ENCODE peak calls at places on chromosome 18, in seven cellular contexts. One of them, this sample, is unnamed. For H3K27me3, the result is how much of the 10 kb centered on the place peaks cover.

GRCh38 chr18:3177902-3178687 is 41.7 kb downstream of the MYOM1 start:
- DNase-seq in adrenal gland: peak
- DNase-seq in upper lobe of left lung: no peak
- DNase-seq in sigmoid colon: peak
- DNase-seq in heart left ventricle: peak
- DNase-seq in right lobe of liver: peak
- DNase-seq in breast epithelium: no peak
- DNase-seq in this sample: peak

GRCh38 chr18:77101410-77102245 is 31.0 kb downstream of the MBP start:
- DNase-seq in breast epithelium: no peak
- DNase-seq in sigmoid colon: peak
- DNase-seq in upper lobe of left lung: no peak
- DNase-seq in heart left ventricle: peak
- DNase-seq in adrenal gland: peak
- DNase-seq in right lobe of liver: peak
- DNase-seq in this sample: peak

GRCh38 chr18:22422909-22423548 is 5.3 kb upstream of the CTAGE1 start:
- DNase-seq in breast epithelium: no peak
- DNase-seq in upper lobe of left lung: no peak
- DNase-seq in heart left ventricle: peak
- DNase-seq in sigmoid colon: no peak
- DNase-seq in right lobe of liver: peak
- DNase-seq in adrenal gland: no peak
- DNase-seq in this sample: no peak

GRCh38 chr18:48833701-48834394 is 116.9 kb downstream of the SMAD7 start:
- DNase-seq in right lobe of liver: no peak
- DNase-seq in adrenal gland: peak
- DNase-seq in sigmoid colon: no peak
- DNase-seq in upper lobe of left lung: no peak
- DNase-seq in breast epithelium: peak
- DNase-seq in heart left ventricle: no peak
- DNase-seq in this sample: no peak

GRCh38 chr18:24022141-24022540 is 7.6 kb downstream of the TTC39C start:
- DNase-seq in right lobe of liver: no peak
- DNase-seq in breast epithelium: no peak
- DNase-seq in upper lobe of left lung: no peak
- DNase-seq in sigmoid colon: no peak
- DNase-seq in adrenal gland: no peak
- DNase-seq in heart left ventricle: no peak
- DNase-seq in this sample: no peak

GRCh38 chr18:68714356-68714706 is 577 bp downstream of the TMX3 start:
- DNase-seq in right lobe of liver: no peak
- DNase-seq in sigmoid colon: no peak
- DNase-seq in upper lobe of left lung: no peak
- DNase-seq in heart left ventricle: no peak
- DNase-seq in adrenal gland: no peak
- DNase-seq in breast epithelium: no peak
- DNase-seq in this sample: no peak

GRCh38 chr18:49976810-49977209 is 163.5 kb upstream of the ACAA2 start:
- DNase-seq in breast epithelium: no peak
- DNase-seq in adrenal gland: no peak
- DNase-seq in heart left ventricle: no peak
- DNase-seq in upper lobe of left lung: no peak
- DNase-seq in right lobe of liver: no peak
- DNase-seq in sigmoid colon: no peak
- DNase-seq in this sample: no peak

GRCh38 chr18:22550366-22550765 is 132.7 kb upstream of the CTAGE1 start:
- DNase-seq in right lobe of liver: no peak
- DNase-seq in breast epithelium: no peak
- DNase-seq in heart left ventricle: no peak
- DNase-seq in sigmoid colon: no peak
- DNase-seq in adrenal gland: no peak
- DNase-seq in upper lobe of left lung: no peak
- DNase-seq in this sample: no peak

GRCh38 chr18:55013086-55013485 is 53.8 kb upstream of the CCDC68 start:
- DNase-seq in heart left ventricle: no peak
- DNase-seq in sigmoid colon: no peak
- DNase-seq in upper lobe of left lung: no peak
- DNase-seq in right lobe of liver: no peak
- DNase-seq in breast epithelium: no peak
- DNase-seq in adrenal gland: no peak
- DNase-seq in this sample: no peak

GRCh38 chr18:62450546-62451395 is 72.1 kb upstream of the ZCCHC2 start:
- DNase-seq in right lobe of liver: peak
- DNase-seq in heart left ventricle: peak
- DNase-seq in sigmoid colon: peak
- DNase-seq in breast epithelium: peak
- DNase-seq in adrenal gland: peak
- DNase-seq in upper lobe of left lung: no peak
- DNase-seq in this sample: peak

GRCh38 chr18:69380324-69380723 is 20.4 kb upstream of the DOK6 start:
- DNase-seq in breast epithelium: no peak
- DNase-seq in upper lobe of left lung: no peak
- DNase-seq in heart left ventricle: no peak
- DNase-seq in sigmoid colon: no peak
- DNase-seq in adrenal gland: no peak
- DNase-seq in right lobe of liver: no peak
- DNase-seq in this sample: no peak

GRCh38 chr18:44802508-44802907 is 121.8 kb downstream of the SETBP1 start:
- DNase-seq in right lobe of liver: no peak
- DNase-seq in heart left ventricle: no peak
- DNase-seq in upper lobe of left lung: no peak
- DNase-seq in adrenal gland: no peak
- DNase-seq in breast epithelium: no peak
- DNase-seq in sigmoid colon: no peak
- DNase-seq in this sample: no peak

GRCh38 chr18:49447810-49448745 is 12.4 kb downstream of the DYM start:
- DNase-seq in right lobe of liver: no peak
- DNase-seq in heart left ventricle: no peak
- DNase-seq in sigmoid colon: no peak
- DNase-seq in upper lobe of left lung: no peak
- DNase-seq in breast epithelium: no peak
- DNase-seq in adrenal gland: no peak
- DNase-seq in this sample: no peak

GRCh38 chr18:26458526-26459232 is 89.7 kb downstream of the KCTD1 start:
- DNase-seq in adrenal gland: no peak
- DNase-seq in upper lobe of left lung: no peak
- DNase-seq in breast epithelium: no peak
- DNase-seq in heart left ventricle: no peak
- DNase-seq in right lobe of liver: no peak
- DNase-seq in sigmoid colon: no peak
- DNase-seq in this sample: no peak

GRCh38 chr18:28576941-28577340 is 400.0 kb upstream of the CDH2 start:
- DNase-seq in sigmoid colon: no peak
- DNase-seq in heart left ventricle: no peak
- DNase-seq in breast epithelium: no peak
- DNase-seq in upper lobe of left lung: no peak
- DNase-seq in adrenal gland: no peak
- DNase-seq in right lobe of liver: no peak
- DNase-seq in this sample: no peak

GRCh38 chr18:25459814-25460213 is 107.8 kb upstream of the ZNF521 start:
- DNase-seq in upper lobe of left lung: no peak
- DNase-seq in breast epithelium: no peak
- DNase-seq in sigmoid colon: no peak
- DNase-seq in right lobe of liver: no peak
- DNase-seq in heart left ventricle: no peak
- DNase-seq in adrenal gland: no peak
- DNase-seq in this sample: no peak

GRCh38 chr18:46678785-46679404 is 21.9 kb upstream of the LOXHD1 start:
- DNase-seq in breast epithelium: no peak
- DNase-seq in upper lobe of left lung: no peak
- DNase-seq in adrenal gland: no peak
- DNase-seq in heart left ventricle: no peak
- DNase-seq in right lobe of liver: no peak
- DNase-seq in sigmoid colon: no peak
- DNase-seq in this sample: no peak

GRCh38 chr18:8704361-8705279 is 736 bp upstream of the MTCL1 start:
- DNase-seq in right lobe of liver: peak
- DNase-seq in heart left ventricle: peak
- DNase-seq in sigmoid colon: peak
- DNase-seq in upper lobe of left lung: peak
- DNase-seq in adrenal gland: peak
- DNase-seq in breast epithelium: peak
- DNase-seq in this sample: peak
- TF ChIP-seq POLR2A in right lobe of liver: peak
- TF ChIP-seq POLR2A in heart left ventricle: peak
- TF ChIP-seq POLR2A in sigmoid colon: peak
- TF ChIP-seq POLR2A in upper lobe of left lung: peak
- TF ChIP-seq POLR2A in adrenal gland: no peak
- TF ChIP-seq POLR2A in breast epithelium: peak
- TF ChIP-seq POLR2A in this sample: peak

GRCh38 chr18:12254820-12255511 is 805 bp downstream of the CIDEA start:
- DNase-seq in heart left ventricle: no peak
- DNase-seq in adrenal gland: no peak
- DNase-seq in sigmoid colon: no peak
- DNase-seq in upper lobe of left lung: peak
- DNase-seq in breast epithelium: no peak
- DNase-seq in right lobe of liver: no peak
- DNase-seq in this sample: no peak
- H3K27me3 ChIP-seq in heart left ventricle: under half
- H3K27me3 ChIP-seq in adrenal gland: under half
- H3K27me3 ChIP-seq in sigmoid colon: under half
- H3K27me3 ChIP-seq in upper lobe of left lung: under half
- H3K27me3 ChIP-seq in breast epithelium: under half
- H3K27me3 ChIP-seq in right lobe of liver: under half
- H3K27me3 ChIP-seq in this sample: under half

GRCh38 chr18:31402026-31402373 is 25.4 kb downstream of the DSG4 start:
- DNase-seq in adrenal gland: no peak
- DNase-seq in heart left ventricle: no peak
- DNase-seq in sigmoid colon: no peak
- DNase-seq in right lobe of liver: no peak
- DNase-seq in upper lobe of left lung: no peak
- DNase-seq in breast epithelium: no peak
- DNase-seq in this sample: no peak

GRCh38 chr18:31398191-31398590 is 21.6 kb downstream of the DSG4 start:
- DNase-seq in upper lobe of left lung: no peak
- DNase-seq in heart left ventricle: no peak
- DNase-seq in right lobe of liver: no peak
- DNase-seq in sigmoid colon: no peak
- DNase-seq in breast epithelium: no peak
- DNase-seq in adrenal gland: no peak
- DNase-seq in this sample: no peak

GRCh38 chr18:31401156-31402025 is 24.8 kb downstream of the DSG4 start:
- DNase-seq in heart left ventricle: no peak
- DNase-seq in upper lobe of left lung: no peak
- DNase-seq in right lobe of liver: no peak
- DNase-seq in sigmoid colon: no peak
- DNase-seq in breast epithelium: no peak
- DNase-seq in adrenal gland: no peak
- DNase-seq in this sample: no peak

GRCh38 chr18:31399336-31400032 is 22.9 kb downstream of the DSG4 start:
- DNase-seq in upper lobe of left lung: no peak
- DNase-seq in right lobe of liver: no peak
- DNase-seq in heart left ventricle: no peak
- DNase-seq in sigmoid colon: no peak
- DNase-seq in breast epithelium: no peak
- DNase-seq in adrenal gland: no peak
- DNase-seq in this sample: no peak

DNA sequence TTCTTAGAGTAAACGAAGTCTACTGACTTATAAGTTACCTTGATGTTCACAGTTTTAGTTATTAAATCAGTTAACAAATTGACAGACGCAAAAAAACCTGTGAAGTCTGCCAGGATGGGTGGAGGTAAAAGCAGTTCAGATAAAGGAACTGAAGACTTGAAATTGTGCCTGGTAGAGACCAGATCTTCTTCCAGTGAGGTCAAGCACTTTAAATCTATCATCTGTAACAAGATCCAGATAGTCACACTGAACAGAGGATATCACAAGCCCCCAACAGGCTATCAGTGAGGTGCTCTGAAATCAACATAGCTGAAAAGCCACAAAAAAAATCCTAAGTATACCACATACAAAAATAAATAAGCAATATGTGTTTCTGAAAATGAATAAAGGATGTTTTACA is 23.6 kb downstream of the DSG4 start:
- DNase-seq in breast epithelium: no peak
- DNase-seq in right lobe of liver: no peak
- DNase-seq in upper lobe of left lung: no peak
- DNase-seq in heart left ventricle: no peak
- DNase-seq in sigmoid colon: no peak
- DNase-seq in adrenal gland: no peak
- DNase-seq in this sample: no peak
- TF ChIP-seq POLR2A in breast epithelium: no peak
- TF ChIP-seq POLR2A in right lobe of liver: no peak
- TF ChIP-seq POLR2A in upper lobe of left lung: no peak
- TF ChIP-seq POLR2A in heart left ventricle: no peak
- TF ChIP-seq POLR2A in sigmoid colon: no peak
- TF ChIP-seq POLR2A in adrenal gland: no peak
- TF ChIP-seq POLR2A in this sample: no peak

GRCh38 chr18:74456017-74456408 is 1.1 kb downstream of the DIPK1C start:
- DNase-seq in sigmoid colon: no peak
- DNase-seq in breast epithelium: no peak
- DNase-seq in right lobe of liver: no peak
- DNase-seq in upper lobe of left lung: no peak
- DNase-seq in adrenal gland: no peak
- DNase-seq in heart left ventricle: no peak
- DNase-seq in this sample: no peak

GRCh38 chr18:74456409-74457042 is 582 bp downstream of the DIPK1C start:
- DNase-seq in adrenal gland: no peak
- DNase-seq in sigmoid colon: no peak
- DNase-seq in right lobe of liver: no peak
- DNase-seq in breast epithelium: no peak
- DNase-seq in upper lobe of left lung: peak
- DNase-seq in heart left ventricle: no peak
- DNase-seq in this sample: no peak

GRCh38 chr18:74455386-74455785 is 1.7 kb downstream of the DIPK1C start:
- DNase-seq in sigmoid colon: no peak
- DNase-seq in breast epithelium: no peak
- DNase-seq in right lobe of liver: no peak
- DNase-seq in upper lobe of left lung: no peak
- DNase-seq in adrenal gland: no peak
- DNase-seq in heart left ventricle: no peak
- DNase-seq in this sample: no peak

GRCh38 chr18:74457743-74458465 is 796 bp upstream of the DIPK1C start:
- DNase-seq in heart left ventricle: peak
- DNase-seq in upper lobe of left lung: peak
- DNase-seq in breast epithelium: no peak
- DNase-seq in adrenal gland: no peak
- DNase-seq in sigmoid colon: no peak
- DNase-seq in right lobe of liver: no peak
- DNase-seq in this sample: no peak

DNA sequence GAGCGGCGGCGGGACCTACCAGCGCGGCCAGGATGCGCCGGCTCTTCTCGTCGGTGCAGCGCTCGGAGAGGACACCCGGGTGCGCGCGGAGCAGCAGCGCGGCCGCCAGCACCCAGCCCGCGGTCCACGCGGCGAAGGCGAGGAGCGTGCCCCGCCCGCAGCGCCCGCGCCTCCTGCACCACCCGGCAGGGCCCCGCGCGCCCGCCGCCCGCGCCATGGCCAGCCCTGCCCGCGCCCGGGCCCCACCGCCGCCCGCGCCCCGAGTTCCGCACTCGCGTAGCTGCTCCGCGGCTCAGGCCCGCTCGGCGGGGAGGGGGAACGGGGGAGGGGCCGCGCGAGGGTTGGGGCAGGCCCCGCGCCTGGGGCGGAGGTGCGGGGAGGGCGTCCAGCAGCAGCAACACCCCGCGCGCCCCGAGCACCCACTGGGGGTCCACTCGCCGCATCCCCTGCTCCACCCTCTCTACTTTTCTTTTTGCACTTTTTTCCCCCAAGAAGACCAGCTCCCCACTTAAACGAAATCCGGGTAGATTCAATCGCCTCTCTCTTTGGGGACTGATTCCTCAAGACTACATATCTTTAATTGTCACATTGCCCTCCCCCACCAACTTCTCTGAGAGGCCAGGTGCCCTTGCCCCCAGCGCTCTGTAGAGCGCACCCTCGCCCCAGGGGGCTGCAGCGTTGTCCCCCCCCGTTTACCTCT is at the start of gene DIPK1C:
- DNase-seq in right lobe of liver: no peak
- DNase-seq in upper lobe of left lung: peak
- DNase-seq in adrenal gland: no peak
- DNase-seq in sigmoid colon: no peak
- DNase-seq in breast epithelium: no peak
- DNase-seq in heart left ventricle: no peak
- DNase-seq in this sample: no peak
- H3K27me3 ChIP-seq in right lobe of liver: under half
- H3K27me3 ChIP-seq in upper lobe of left lung: under half
- H3K27me3 ChIP-seq in adrenal gland: under half
- H3K27me3 ChIP-seq in sigmoid colon: under half
- H3K27me3 ChIP-seq in breast epithelium: under half
- H3K27me3 ChIP-seq in heart left ventricle: under half
- H3K27me3 ChIP-seq in this sample: under half